ENCODE peak calls at places on chromosomes 11 and 22, in four cellular contexts. One of them, this sample, is unnamed. For H3K36me3, the result is how much of the 10 kb centered on the place peaks cover.

GRCh38 chr11:122758974-122759373 is 79.3 kb upstream of the CRTAM start:
- DNase-seq in uterus: no peak
- DNase-seq in tibial nerve: no peak
- DNase-seq in transverse colon: no peak
- DNase-seq in this sample: no peak

GRCh38 chr11:109859325-109859724 is 233.9 kb upstream of the ZC3H12C start:
- DNase-seq in transverse colon: no peak
- DNase-seq in tibial nerve: no peak
- DNase-seq in uterus: no peak
- DNase-seq in this sample: no peak

GRCh38 chr22:47850644-47851151 is 1088.2 kb downstream of the TBC1D22A start:
- DNase-seq in transverse colon: no peak
- DNase-seq in tibial nerve: no peak
- DNase-seq in uterus: no peak
- DNase-seq in this sample: no peak

GRCh38 chr11:126336065-126336464 is 19.4 kb upstream of the ST3GAL4 start:
- DNase-seq in tibial nerve: no peak
- DNase-seq in transverse colon: no peak
- DNase-seq in uterus: no peak
- DNase-seq in this sample: no peak

GRCh38 chr11:115765803-115766239 is 261.6 kb upstream of the CADM1 start:
- DNase-seq in uterus: no peak
- DNase-seq in transverse colon: no peak
- DNase-seq in tibial nerve: no peak
- DNase-seq in this sample: no peak

GRCh38 chr11:99200720-99201119 is 180.0 kb downstream of the CNTN5 start:
- DNase-seq in uterus: no peak
- DNase-seq in transverse colon: no peak
- DNase-seq in tibial nerve: no peak
- DNase-seq in this sample: no peak

GRCh38 chr11:106879029-106879428 is 139.2 kb downstream of the GUCY1A2 start:
- DNase-seq in transverse colon: no peak
- DNase-seq in uterus: no peak
- DNase-seq in tibial nerve: no peak
- DNase-seq in this sample: no peak

GRCh38 chr11:22807391-22807790 is 22.2 kb downstream of the SVIP start:
- DNase-seq in tibial nerve: no peak
- DNase-seq in transverse colon: no peak
- DNase-seq in uterus: no peak
- DNase-seq in this sample: no peak

GRCh38 chr11:43852057-43852636 is 28.5 kb upstream of the ALKBH3 start:
- DNase-seq in transverse colon: peak
- DNase-seq in tibial nerve: peak
- DNase-seq in uterus: peak
- DNase-seq in this sample: no peak

GRCh38 chr11:71311928-71312510 is 59.6 kb upstream of the SHANK2 start:
- DNase-seq in transverse colon: peak
- DNase-seq in tibial nerve: no peak
- DNase-seq in uterus: no peak
- DNase-seq in this sample: peak

GRCh38 chr11:721347-721912 is 15.4 kb downstream of the EPS8L2 start:
- DNase-seq in tibial nerve: no peak
- DNase-seq in transverse colon: no peak
- DNase-seq in uterus: no peak
- DNase-seq in this sample: peak

GRCh38 chr11:57458410-57459111 is 1.8 kb upstream of the RTN4RL2 start:
- DNase-seq in tibial nerve: no peak
- DNase-seq in uterus: peak
- DNase-seq in transverse colon: peak
- DNase-seq in this sample: peak

GRCh38 chr11:79069504-79069903 is 371.3 kb downstream of the TENM4 start:
- DNase-seq in tibial nerve: no peak
- DNase-seq in transverse colon: no peak
- DNase-seq in uterus: no peak
- DNase-seq in this sample: no peak

GRCh38 chr11:89529619-89530018 is 38.4 kb upstream of the NOX4 start:
- DNase-seq in uterus: no peak
- DNase-seq in transverse colon: no peak
- DNase-seq in tibial nerve: no peak
- DNase-seq in this sample: no peak

GRCh38 chr11:130002352-130002845 is at the start of gene PRDM10:
- DNase-seq in tibial nerve: peak
- DNase-seq in uterus: peak
- DNase-seq in transverse colon: peak
- DNase-seq in this sample: peak

GRCh38 chr11:75031224-75031753 is 42.6 kb downstream of the NEU3 start:
- DNase-seq in uterus: no peak
- DNase-seq in tibial nerve: no peak
- DNase-seq in transverse colon: no peak
- DNase-seq in this sample: no peak

GRCh38 chr22:18970180-18970947 is 34.3 kb upstream of the PRODH start:
- DNase-seq in transverse colon: no peak
- DNase-seq in tibial nerve: no peak
- DNase-seq in uterus: no peak
- DNase-seq in this sample: peak

GRCh38 chr11:71977743-71978418 is 20.8 kb upstream of the IL18BP start:
- DNase-seq in tibial nerve: no peak
- DNase-seq in transverse colon: peak
- DNase-seq in uterus: peak
- DNase-seq in this sample: no peak

GRCh38 chr11:13297917-13298356 is 20.3 kb downstream of the BMAL1 start:
- DNase-seq in transverse colon: no peak
- DNase-seq in uterus: no peak
- DNase-seq in tibial nerve: no peak
- DNase-seq in this sample: peak

DNA sequence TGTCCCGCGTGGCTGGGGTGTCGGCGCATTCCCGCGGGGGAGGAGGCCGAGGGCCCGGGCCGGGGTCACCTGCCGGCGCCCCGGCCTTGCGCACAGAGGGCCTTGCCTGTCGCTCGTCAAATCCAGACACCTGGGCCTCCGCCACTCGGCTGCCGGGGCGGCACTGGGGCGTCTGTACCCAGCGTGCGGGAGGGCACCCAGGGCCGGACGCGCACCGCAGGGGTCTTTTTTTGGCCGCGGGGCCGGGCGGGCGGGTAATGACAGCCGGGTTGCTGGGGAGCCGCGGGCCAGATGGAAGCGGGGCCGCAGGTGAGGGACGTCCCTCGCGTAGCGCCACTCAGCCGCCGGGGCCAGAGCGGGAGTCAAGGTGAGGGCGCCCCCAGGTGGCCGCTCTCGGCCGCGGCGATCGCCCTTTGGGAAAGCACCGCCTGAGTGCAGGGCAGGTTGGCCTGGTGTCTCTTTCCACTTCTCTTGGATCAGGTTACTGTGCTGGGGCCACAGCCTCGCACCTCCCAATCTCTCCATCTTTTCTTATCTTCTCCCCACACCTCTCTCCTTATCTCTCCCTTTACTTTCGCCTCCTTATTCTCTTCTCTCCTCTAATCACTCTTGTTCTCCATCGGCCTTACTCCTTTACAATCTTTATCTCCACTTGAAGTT is 3.5 kb downstream of the PHLDB1 start:
- DNase-seq in tibial nerve: peak
- DNase-seq in transverse colon: peak
- DNase-seq in uterus: peak
- DNase-seq in this sample: peak
- H3K4me3 ChIP-seq in tibial nerve: peak
- H3K4me3 ChIP-seq in transverse colon: peak
- H3K4me3 ChIP-seq in uterus: peak
- H3K4me3 ChIP-seq in this sample: peak

GRCh38 chr22:32023251-32023827 is 19.7 kb upstream of the SLC5A1 start:
- DNase-seq in transverse colon: no peak
- DNase-seq in tibial nerve: no peak
- DNase-seq in uterus: no peak
- DNase-seq in this sample: no peak

GRCh38 chr22:32024791-32025190 is 18.3 kb upstream of the SLC5A1 start:
- DNase-seq in uterus: no peak
- DNase-seq in transverse colon: no peak
- DNase-seq in tibial nerve: no peak
- DNase-seq in this sample: no peak

GRCh38 chr22:32018056-32018455 is 25.0 kb upstream of the SLC5A1 start:
- DNase-seq in uterus: no peak
- DNase-seq in transverse colon: no peak
- DNase-seq in tibial nerve: no peak
- DNase-seq in this sample: no peak

GRCh38 chr22:32016081-32016480 is 27.0 kb upstream of the SLC5A1 start:
- DNase-seq in uterus: no peak
- DNase-seq in tibial nerve: no peak
- DNase-seq in transverse colon: no peak
- DNase-seq in this sample: no peak

DNA sequence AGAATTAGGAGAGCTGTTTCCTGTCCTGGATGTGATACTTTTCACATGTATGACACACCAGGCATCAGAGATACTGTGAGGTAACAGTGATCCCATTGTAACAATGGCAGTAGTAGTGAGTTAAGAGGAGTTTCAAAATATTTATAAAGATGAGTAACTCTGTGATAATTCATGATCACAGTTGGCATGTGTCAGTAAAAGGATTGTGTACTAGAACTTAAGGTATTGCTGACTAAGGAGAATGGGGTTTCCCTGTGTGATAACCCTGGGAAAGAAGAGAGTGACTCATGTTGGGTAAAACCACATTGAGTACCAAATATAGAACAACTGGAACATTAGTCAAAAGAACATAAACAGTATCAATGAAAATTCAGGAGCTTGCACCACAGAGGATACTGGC is 22.9 kb upstream of the SLC5A1 start:
- DNase-seq in uterus: no peak
- DNase-seq in transverse colon: no peak
- DNase-seq in tibial nerve: no peak
- DNase-seq in this sample: no peak
- TF ChIP-seq POLR2A in uterus: no peak
- TF ChIP-seq POLR2A in transverse colon: no peak
- TF ChIP-seq POLR2A in tibial nerve: no peak
- TF ChIP-seq POLR2A in this sample: no peak

GRCh38 chr22:39419096-39419495 is 19.5 kb downstream of the TAB1 start:
- DNase-seq in uterus: no peak
- DNase-seq in tibial nerve: no peak
- DNase-seq in transverse colon: no peak
- DNase-seq in this sample: no peak
- H3K36me3 ChIP-seq in uterus: under half
- H3K36me3 ChIP-seq in tibial nerve: under half
- H3K36me3 ChIP-seq in transverse colon: under half
- H3K36me3 ChIP-seq in this sample: under half

DNA sequence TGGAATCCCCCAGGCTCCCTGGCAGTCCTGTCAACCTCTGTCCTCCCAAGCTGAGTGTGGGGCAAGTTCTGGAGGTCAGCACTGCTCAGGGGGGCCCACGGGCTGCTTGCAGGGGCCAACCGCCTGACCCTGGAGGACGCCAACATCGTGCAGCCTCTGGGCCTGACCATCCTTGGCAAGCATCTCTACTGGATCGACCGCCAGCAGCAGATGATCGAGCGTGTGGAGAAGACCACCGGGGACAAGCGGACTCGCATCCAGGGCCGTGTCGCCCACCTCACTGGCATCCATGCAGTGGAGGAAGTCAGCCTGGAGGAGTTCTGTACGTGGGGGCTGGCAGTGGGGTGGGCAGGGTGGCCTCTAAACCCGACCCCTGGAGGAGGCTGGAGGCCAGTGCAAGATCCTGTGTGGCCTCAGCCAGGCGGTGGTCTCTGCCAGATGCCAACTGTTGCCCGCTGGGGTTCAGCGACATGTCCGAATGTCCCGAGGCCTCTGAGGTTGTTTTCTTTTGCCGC is 34.6 kb upstream of the PPP6R3 start:
- DNase-seq in tibial nerve: no peak
- DNase-seq in transverse colon: no peak
- DNase-seq in uterus: no peak
- DNase-seq in this sample: no peak
- H3K4me3 ChIP-seq in tibial nerve: no peak
- H3K4me3 ChIP-seq in transverse colon: no peak
- H3K4me3 ChIP-seq in uterus: no peak
- H3K4me3 ChIP-seq in this sample: no peak

This sample was measured in right lobe of liver.